ENCODE peak calls at places on chromosomes 13 and 19, in four cellular contexts. N, P, J and T are unnamed samples.
A peak's percentile ranks its signal among the peaks of the same experiment; 100 is the strongest.

GRCh38 chr13:26887594-26887993 is 127.0 kb upstream of the GPR12 start:
- DNase-seq in N (no peak), P (no peak), J (no peak), T (no peak)

GRCh38 chr19:3357362-3357730 is 9.0 kb upstream of the NFIC start:
- DNase-seq in N (no peak), J (no peak), P (no peak), T (no peak)

GRCh38 chr13:38954291-38954690 is 36.3 kb downstream of the STOML3 start:
- DNase-seq in J (no peak), P (no peak), N (no peak), T (no peak)

GRCh38 chr19:48806818-48807589 is 3.8 kb downstream of the BCAT2 start:
- DNase-seq in J (peak; percentile 55), P (peak; percentile 88), N (peak; percentile 19), T (no peak)

GRCh38 chr13:60627071-60627686 is 230.2 kb downstream of the TDRD3 start:
- DNase-seq in P (peak; percentile 29), N (peak; percentile 51), J (peak; percentile 83), T (no peak)

GRCh38 chr13:98503175-98504028 is 73.5 kb downstream of the STK24 start:
- DNase-seq in P (no peak), N (no peak), J (no peak), T (no peak)

GRCh38 chr13:27481766-27482165 is 31.4 kb upstream of the MTIF3 start:
- DNase-seq in N (peak; percentile 65), J (peak; percentile 95), P (peak; percentile 37), T (peak; percentile 48)

GRCh38 chr13:87042946-87043345 is 628.2 kb upstream of the SLITRK5 start:
- DNase-seq in J (no peak), P (no peak), N (no peak), T (no peak)

GRCh38 chr19:39217094-39217493 is 13.0 kb upstream of the SYCN start:
- DNase-seq in J (no peak), P (no peak), N (no peak), T (no peak)

GRCh38 chr19:37077929-37078716 is at the start of gene ZNF420:
- DNase-seq in J (peak; percentile 90), P (peak; percentile 92), N (peak; percentile 94), T (peak; percentile 96)

GRCh38 chr13:80084086-80084676 is 256.7 kb downstream of the SPRY2 start:
- DNase-seq in N (no peak), P (no peak), J (no peak), T (no peak)

GRCh38 chr13:110127986-110128511 is 178.9 kb downstream of the COL4A1 start:
- DNase-seq in N (no peak), P (no peak), J (no peak), T (no peak)

GRCh38 chr13:46962286-46962941 is 65.6 kb upstream of the HTR2A start:
- DNase-seq in P (no peak), N (no peak), J (no peak), T (no peak)

GRCh38 chr19:47075941-47076340 is 27.5 kb upstream of the TMEM160 start:
- DNase-seq in P (no peak), N (no peak), J (no peak), T (no peak)

GRCh38 chr19:3250675-3251074 is 26.2 kb downstream of the CELF5 start:
- DNase-seq in N (peak; percentile 62), J (peak; percentile 64), P (peak; percentile 13), T (peak; percentile 26)

GRCh38 chr19:54792814-54793213 is 10.6 kb upstream of the KIR2DL4 start:
- DNase-seq in N (no peak), J (no peak), P (no peak), T (no peak)

GRCh38 chr13:113835461-113836274 is 28.2 kb downstream of the GAS6 start:
- DNase-seq in N (peak; percentile 56), P (no peak), J (no peak), T (no peak)

GRCh38 chr19:19661675-19662251 is 1.7 kb downstream of the ATP13A1 start:
- DNase-seq in J (peak; percentile 30), P (peak; percentile 66), N (peak; percentile 60), T (peak; percentile 88)

GRCh38 chr19:32876919-32877285 is 7.3 kb upstream of the SLC7A9 start:
- DNase-seq in P (no peak), N (no peak), J (peak; percentile 26), T (no peak)

GRCh38 chr19:8459095-8459494 is 14.3 kb downstream of the HNRNPM start:
- DNase-seq in J (no peak), N (no peak), P (no peak), T (no peak)

GRCh38 chr19:33329727-33330126 is 27.4 kb upstream of the CEBPA start:
- DNase-seq in N (no peak), J (no peak), P (no peak), T (peak; percentile 71)

GRCh38 chr13:106432636-106433035 is 102.8 kb downstream of the EFNB2 start:
- DNase-seq in P (no peak), N (no peak), J (no peak), T (no peak)

GRCh38 chr13:107865643-107866006 is 349.7 kb downstream of the LIG4 start:
- DNase-seq in P (no peak), J (no peak), N (no peak), T (no peak)

GRCh38 chr13:110352735-110353134 is 45.7 kb downstream of the COL4A2 start:
- DNase-seq in P (no peak), N (no peak), J (peak; percentile 85), T (no peak)

GRCh38 chr19:45099465-45100201 is 6.7 kb downstream of the PPP1R37 start:
- DNase-seq in N (no peak), J (no peak), P (peak; percentile 72), T (no peak)

GRCh38 chr19:18419699-18420460 is 682 bp downstream of the SSBP4 start:
- DNase-seq in N (peak; percentile 79), J (no peak), P (peak; percentile 55), T (no peak)

GRCh38 chr13:51937320-51938290 is 73.6 kb downstream of the ATP7B start:
- DNase-seq in N (no peak), J (no peak), P (no peak), T (no peak)

GRCh38 chr19:44653977-44654784 is 10.5 kb downstream of the PVR start:
- DNase-seq in J (peak; percentile 83), N (no peak), P (peak; percentile 36), T (peak; percentile 85)

GRCh38 chr19:35858311-35858710 is 1.6 kb downstream of the KIRREL2 start:
- DNase-seq in J (no peak), P (no peak), N (no peak), T (no peak)

GRCh38 chr19:18655173-18655844 is 18.5 kb downstream of the KLHL26 start:
- DNase-seq in P (no peak), J (no peak), N (no peak), T (no peak)

GRCh38 chr19:6767357-6768235 is at the start of gene SH2D3A:
- DNase-seq in J (peak; percentile 98), P (peak; percentile 65), N (peak; percentile 60), T (peak; percentile 81)

GRCh38 chr13:97241761-97242160 is 19.6 kb downstream of the MBNL2 start:
- DNase-seq in J (no peak), N (no peak), P (no peak), T (no peak)

GRCh38 chr13:28582892-28583240 is 76.1 kb upstream of the POMP start:
- DNase-seq in P (no peak), J (no peak), N (no peak), T (no peak)

GRCh38 chr13:28582225-28582891 is 76.6 kb upstream of the POMP start:
- DNase-seq in J (no peak), N (no peak), P (no peak), T (no peak)

GRCh38 chr13:28576037-28576436 is 81.1 kb upstream of the FLT1 start:
- DNase-seq in N (no peak), P (no peak), J (no peak), T (no peak)

GRCh38 chr13:28575200-28575599 is 80.3 kb upstream of the FLT1 start:
- DNase-seq in P (no peak), J (no peak), N (no peak), T (no peak)

DNA sequence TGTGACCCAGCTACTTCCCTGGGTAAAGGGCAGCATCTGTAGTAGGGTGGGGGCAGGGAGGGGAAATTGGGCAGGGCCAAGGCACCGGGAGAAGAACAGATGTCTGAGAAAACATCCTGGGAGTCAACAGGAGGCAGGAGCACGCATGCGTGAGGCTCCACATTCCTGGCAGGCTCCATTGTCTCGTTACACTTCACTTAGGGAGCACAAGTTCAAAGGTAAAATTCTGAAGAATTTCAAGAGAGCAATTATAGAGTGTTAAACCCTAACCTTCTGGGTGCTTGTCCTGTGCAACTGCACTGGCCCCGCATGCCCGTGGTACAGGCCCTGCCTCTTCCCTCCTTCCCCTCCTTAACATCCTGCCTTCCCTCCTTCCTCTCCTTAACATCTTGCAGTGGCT is 79.6 kb upstream of the POMP start:
- DNase-seq in J (no peak), P (no peak), N (no peak), T (no peak)
- TF ChIP-seq GABPA in J (no peak), P (no peak), N (no peak), T (no peak)

DNA sequence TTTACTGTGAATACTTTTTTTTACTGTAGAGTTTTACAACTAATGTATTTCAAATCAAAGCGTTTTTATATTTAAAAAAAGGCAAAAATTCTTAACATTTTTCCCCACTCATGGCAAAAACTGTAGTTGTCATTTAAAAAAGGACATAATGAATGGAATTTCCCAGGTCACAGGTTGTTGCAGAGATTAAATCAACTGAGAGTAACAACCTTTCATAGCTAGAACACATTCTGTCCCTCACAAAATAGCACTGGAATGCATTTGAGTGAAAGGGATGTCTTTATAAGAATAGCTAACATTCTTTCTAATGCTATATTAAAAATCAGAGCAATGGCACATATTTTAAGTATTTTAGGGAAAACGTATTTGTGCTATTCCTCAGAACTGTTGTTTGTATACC is 1393.3 kb upstream of the ATXN8OS start:
- DNase-seq in N (no peak), J (no peak), P (no peak), T (no peak)
- TF ChIP-seq GABPA in N (no peak), J (no peak), P (no peak), T (no peak)

GRCh38 chr19:16369664-16370576 is 45.3 kb downstream of the KLF2 start:
- DNase-seq in P (no peak), N (no peak), J (no peak), T (no peak)
- TF ChIP-seq GABPA in P (no peak), N (no peak), J (no peak), T (no peak)

GRCh38 chr19:1850809-1851544 is 2.7 kb upstream of the REXO1 start:
- DNase-seq in N (no peak), P (no peak), J (no peak), T (no peak)
- TF ChIP-seq GABPA in N (no peak), P (no peak), J (no peak), T (no peak)

GRCh38 chr19:16376649-16377048 is 52.0 kb downstream of the KLF2 start:
- DNase-seq in P (no peak), J (peak; percentile 86), N (peak; percentile 59), T (peak; percentile 33)
- TF ChIP-seq GABPA in P (no peak), J (no peak), N (no peak), T (no peak)

GRCh38 chr19:49876422-49877019 is 634 bp downstream of the AKT1S1 start:
- DNase-seq in P (peak; percentile 96), J (peak; percentile 95), N (peak; percentile 85), T (peak; percentile 99)

GRCh38 chr19:49877020-49877878 is at the start of the genes AKT1S1 and TBC1D17:
- DNase-seq in P (peak; percentile 99), J (peak; percentile 96), N (peak; percentile 91), T (peak; percentile 100)

GRCh38 chr19:49875177-49875576 is 2.0 kb downstream of the AKT1S1 start:
- DNase-seq in J (no peak), P (no peak), N (no peak), T (no peak)

GRCh38 chr19:49874503-49875157 is 2.5 kb downstream of the AKT1S1 start:
- DNase-seq in P (no peak), J (no peak), N (no peak), T (no peak)

GRCh38 chr19:49875801-49876421 is 1.2 kb downstream of the AKT1S1 start:
- DNase-seq in J (peak; percentile 76), N (peak; percentile 82), P (peak; percentile 51), T (peak; percentile 59)
- TF ChIP-seq GABPA in J (peak; percentile 89), N (peak; percentile 87), P (peak; percentile 90), T (peak; percentile 88)